ENCODE peak calls at places on chromosomes 4 and X, in six cellular contexts. O is IMR-90, D is GM23338, Q is HCT116, X is fibroblast of lung, T is GM23248. M is an unnamed sample.

GRCh38 chr4:17347445-17347844 is 164.4 kb downstream of the QDPR start:
- DNase-seq in D (peak; percentile 81), O (peak; percentile 19), T (peak; percentile 63), X (peak; percentile 30), Q (peak; percentile 16), M (no peak)

GRCh38 chr4:83212041-83212851 is 72.4 kb downstream of the COQ2 start:
- DNase-seq in D (no peak), Q (no peak), X (no peak), O (no peak), T (no peak), M (peak; percentile 62)

GRCh38 chr4:88320780-88321373 is 36.5 kb upstream of the PPM1K start:
- DNase-seq in T (peak; percentile 3), O (no peak), D (peak; percentile 22), X (peak; percentile 66), Q (no peak), M (no peak)

GRCh38 chrX:113675278-113675677 is 834.6 kb upstream of the AMOT start:
- DNase-seq in O (no peak), Q (no peak), D (no peak), T (peak; percentile 63), X (peak; percentile 14), M (no peak)

GRCh38 chrX:153200462-153200861 is 21.4 kb downstream of the MAGEA1 start:
- DNase-seq in X (no peak), D (no peak), Q (no peak), T (no peak), O (no peak), M (no peak)

GRCh38 chr4:1323635-1324442 is 23.2 kb upstream of the UVSSA start:
- DNase-seq in T (peak; percentile 85), Q (peak; percentile 63), O (peak; percentile 97), X (peak; percentile 99), D (no peak), M (peak; percentile 99)

GRCh38 chr4:38236003-38236402 is 275.8 kb downstream of the PTTG2 start:
- DNase-seq in D (no peak), X (no peak), Q (no peak), O (no peak), T (no peak), M (no peak)

GRCh38 chrX:9797961-9798360 is 11.7 kb downstream of the SHROOM2 start:
- DNase-seq in O (no peak), Q (no peak), X (no peak), T (no peak), D (no peak), M (no peak)

GRCh38 chr4:79651516-79651915 is 243.5 kb upstream of the GK2 start:
- DNase-seq in O (no peak), D (peak; percentile 58), X (peak; percentile 70), Q (no peak), T (peak; percentile 1), M (no peak)

DNA sequence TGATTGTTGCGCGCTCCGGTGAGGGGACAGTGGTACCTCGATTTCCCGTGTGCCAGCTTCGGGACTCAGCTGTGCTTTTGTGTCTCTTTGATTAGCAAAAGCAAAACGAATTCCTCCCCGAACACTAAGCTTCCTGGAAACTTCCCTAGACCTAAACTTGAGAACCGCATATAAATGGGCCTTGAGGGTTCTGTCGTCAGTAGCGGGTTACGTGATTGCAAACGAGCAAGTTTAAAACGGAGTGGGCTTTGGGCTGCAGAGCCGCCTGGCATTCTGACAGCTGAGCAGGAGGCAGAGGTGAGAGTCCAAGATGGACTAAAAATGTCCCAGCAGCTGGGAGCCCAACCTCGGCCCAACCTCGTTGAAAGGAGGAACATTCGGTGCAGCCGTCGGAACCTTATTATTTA is 1.2 kb upstream of the TAPT1 start:
- DNase-seq in O (peak; percentile 30), Q (no peak), X (peak; percentile 59), T (peak; percentile 57), D (peak; percentile 40), M (no peak)
- H3K27ac ChIP-seq in O (peak overlapping the region; percentile 60), Q (peak overlapping the region; percentile 90), X (peak overlapping the region; percentile 68), T (peak overlapping the region; percentile 63), D (peak overlapping the region; percentile 51), M (peak overlapping the region; percentile 67)

GRCh38 chr4:93217423-93217822 is 611.1 kb upstream of the ATOH1 start:
- DNase-seq in D (peak; percentile 4), Q (no peak), O (no peak), X (no peak), T (no peak), M (no peak)
- H2AFZ ChIP-seq in D (no peak overlapping the region), Q (no peak overlapping the region), O (no peak overlapping the region), X (no peak overlapping the region), T (no peak overlapping the region), M (no peak overlapping the region)

GRCh38 chr4:3489451-3489962 is 26.4 kb downstream of the DOK7 start:
- DNase-seq in O (no peak), D (peak; percentile 45), X (no peak), Q (no peak), T (peak; percentile 69), M (no peak)
- H3K27me3 ChIP-seq in O (peaks cover 37% of the 10 kb centered on the region), D (peaks cover 100% of the 10 kb centered on the region), X (peaks cover 25% of the 10 kb centered on the region), Q (no peaks in the 10 kb centered on the region), T (peaks cover 5% of the 10 kb centered on the region), M (peaks cover 31% of the 10 kb centered on the region)

GRCh38 chr4:10077101-10077491 is 39.5 kb downstream of the WDR1 start:
- DNase-seq in O (no peak), T (no peak), X (no peak), Q (no peak), D (no peak), M (no peak)
- H3K27ac ChIP-seq in O (no peak overlapping the region), T (no peak overlapping the region), X (no peak overlapping the region), Q (no peak overlapping the region), D (no peak overlapping the region), M (no peak overlapping the region)

GRCh38 chr4:70836081-70836480 is 3.6 kb downstream of the GRSF1 start:
- DNase-seq in O (no peak), T (no peak), Q (no peak), X (no peak), D (no peak), M (no peak)

GRCh38 chr4:70830054-70830453 is 9.6 kb downstream of the GRSF1 start:
- DNase-seq in Q (no peak), O (no peak), X (no peak), D (no peak), T (no peak), M (no peak)

GRCh38 chr4:70829492-70829891 is 10.2 kb downstream of the GRSF1 start:
- DNase-seq in Q (no peak), D (no peak), O (no peak), T (no peak), X (no peak), M (no peak)

GRCh38 chr4:70831293-70831692 is 8.4 kb downstream of the GRSF1 start:
- DNase-seq in X (no peak), Q (no peak), O (no peak), D (no peak), T (no peak), M (no peak)

GRCh38 chr4:70833701-70834100 is 6.0 kb downstream of the GRSF1 start:
- DNase-seq in D (no peak), Q (no peak), O (peak; percentile 16), T (peak; percentile 33), X (peak; percentile 36), M (no peak)
- H2AFZ ChIP-seq in D (no peak overlapping the region), Q (no peak overlapping the region), O (no peak overlapping the region), T (no peak overlapping the region), X (no peak overlapping the region), M (no peak overlapping the region)

DNA sequence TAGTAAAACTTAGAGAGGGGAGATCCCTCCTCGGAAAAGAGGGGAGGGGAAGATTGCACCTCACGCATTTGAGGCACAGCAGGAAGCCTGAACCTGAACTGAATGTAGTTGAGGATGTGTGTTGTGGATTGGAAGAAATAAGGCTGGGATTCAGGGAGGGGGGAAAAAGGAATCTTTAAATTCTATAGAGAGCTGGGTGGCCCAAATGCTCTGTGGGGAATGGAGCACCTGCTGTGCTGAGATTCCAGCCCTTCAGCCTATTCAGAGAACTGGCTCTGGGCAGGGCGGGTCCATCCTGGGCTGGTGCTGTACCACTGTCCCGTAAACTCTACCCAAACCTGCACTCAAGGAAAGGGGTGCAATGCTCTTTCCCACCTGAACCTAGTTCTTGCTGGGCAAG is 4.1 kb downstream of the FOXO4 start:
- DNase-seq in O (no peak), T (no peak), X (no peak), D (peak; percentile 85), Q (no peak), M (no peak)
- H3K27me3 ChIP-seq in O (peaks cover 21% of the 10 kb centered on the region), T (no peaks in the 10 kb centered on the region), X (no peaks in the 10 kb centered on the region), D (peaks cover 4% of the 10 kb centered on the region), Q (no peaks in the 10 kb centered on the region), M (no peaks in the 10 kb centered on the region)

M was measured in keratinocyte.